ENCODE peak calls at places on chromosome 5, in five cellular contexts. K, H, M, W and O are unnamed samples.

GRCh38 chr5:37056762-37057161 is 180.2 kb downstream of the NIPBL start:
- DNase-seq in K (no peak), H (no peak), M (no peak), W (no peak), O (no peak)

GRCh38 chr5:55624841-55625602 is 87.1 kb downstream of the SLC38A9 start:
- DNase-seq in K (no peak), H (no peak), M (no peak), W (no peak), O (no peak)

GRCh38 chr5:172688735-172689572 is 47.9 kb downstream of the NEURL1B start:
- DNase-seq in K (peak; percentile 33), H (no peak), M (no peak), W (no peak), O (no peak)

GRCh38 chr5:88682797-88683496 is 200.0 kb downstream of the MEF2C start:
- DNase-seq in K (no peak), H (no peak), M (no peak), W (no peak), O (no peak)

GRCh38 chr5:19001054-19001453 is 986.9 kb downstream of the CDH18 start:
- DNase-seq in K (no peak), H (no peak), M (no peak), W (no peak), O (no peak)

GRCh38 chr5:23412011-23412410 is 95.4 kb upstream of the PRDM9 start:
- DNase-seq in K (no peak), H (no peak), M (no peak), W (no peak), O (no peak)

GRCh38 chr5:95760291-95761191 is 29.4 kb downstream of the RHOBTB3 start:
- DNase-seq in K (peak; percentile 39), H (no peak), M (no peak), W (no peak), O (peak; percentile 71)

GRCh38 chr5:110335361-110336046 is 391.0 kb downstream of the TMEM232 start:
- DNase-seq in K (no peak), H (no peak), M (no peak), W (no peak), O (no peak)

GRCh38 chr5:82356808-82357671 is 78.9 kb upstream of the RPS23 start:
- DNase-seq in K (no peak), H (peak; percentile 43), M (peak; percentile 61), W (peak; percentile 32), O (peak; percentile 93)

GRCh38 chr5:172878585-172879433 is 44.8 kb downstream of the ERGIC1 start:
- DNase-seq in K (no peak), H (no peak), M (no peak), W (no peak), O (no peak)

GRCh38 chr5:14783689-14784088 is 87.9 kb downstream of the ANKH start:
- DNase-seq in K (no peak), H (no peak), M (no peak), W (no peak), O (no peak)

GRCh38 chr5:177429248-177430045 is 3.0 kb downstream of the GRK6 start:
- DNase-seq in K (no peak), H (peak; percentile 71), M (peak; percentile 79), W (no peak), O (no peak)

GRCh38 chr5:71782393-71782770 is 63.3 kb downstream of the CARTPT start:
- DNase-seq in K (no peak), H (no peak), M (no peak), W (no peak), O (no peak)

GRCh38 chr5:78213799-78214198 is 80.7 kb downstream of the AP3B1 start:
- DNase-seq in K (no peak), H (no peak), M (no peak), W (no peak), O (no peak)

GRCh38 chr5:13955896-13956295 is 11.4 kb upstream of the DNAH5 start:
- DNase-seq in K (no peak), H (no peak), M (no peak), W (no peak), O (no peak)

GRCh38 chr5:139711852-139712171 is 63.7 kb downstream of the CXXC5 start:
- DNase-seq in K (no peak), H (no peak), M (no peak), W (no peak), O (no peak)

GRCh38 chr5:39775458-39776365 is 350.9 kb upstream of the DAB2 start:
- DNase-seq in K (no peak), H (no peak), M (no peak), W (peak; percentile 6), O (no peak)

GRCh38 chr5:1998716-1999317 is 116.1 kb upstream of the IRX4 start:
- DNase-seq in K (no peak), H (no peak), M (no peak), W (no peak), O (no peak)

GRCh38 chr5:51860532-51861018 is 477.3 kb downstream of the ISL1 start:
- DNase-seq in K (no peak), H (no peak), M (no peak), W (no peak), O (no peak)

GRCh38 chr5:80625230-80625629 is 29.2 kb upstream of the MSH3 start:
- DNase-seq in K (no peak), H (no peak), M (no peak), W (no peak), O (no peak)

GRCh38 chr5:6185574-6185973 is 192.8 kb downstream of the MED10 start:
- DNase-seq in K (no peak), H (no peak), M (no peak), W (no peak), O (no peak)

GRCh38 chr5:105677291-105677690 is 1993.4 kb downstream of the EFNA5 start:
- DNase-seq in K (no peak), H (no peak), M (no peak), W (no peak), O (no peak)

GRCh38 chr5:157100140-157100679 is 8.6 kb downstream of the HAVCR2 start:
- DNase-seq in K (no peak), H (no peak), M (peak; percentile 16), W (no peak), O (no peak)

GRCh38 chr5:115297043-115297442 is 589 bp upstream of the CCDC112 start:
- DNase-seq in K (no peak), H (no peak), M (no peak), W (no peak), O (no peak)